ENCODE peak calls at places on chromosomes 16 and 17, in nine cellular contexts. R, M, H, E, J, U, V, B and A are unnamed samples.

GRCh38 chr16:85173981-85174751 is 61.9 kb upstream of the CIBAR2 start:
- DNase-seq in R (peak), M (peak), H (peak), E (no peak), J (no peak), U (peak), V (no peak), B (peak), A (peak)

GRCh38 chr17:80227666-80228065 is 7.4 kb downstream of the SLC26A11 start:
- DNase-seq in R (no peak), M (no peak), H (no peak), E (no peak), J (no peak), U (no peak), V (no peak), B (no peak), A (no peak)

GRCh38 chr16:16004314-16004749 is 54.9 kb downstream of the ABCC1 start:
- DNase-seq in R (peak), M (no peak), H (peak), E (peak), J (no peak), U (peak), V (peak), B (peak), A (no peak)

GRCh38 chr16:58039829-58040495 is 14.4 kb downstream of the MMP15 start:
- DNase-seq in R (no peak), M (no peak), H (no peak), E (no peak), J (no peak), U (no peak), V (no peak), B (no peak), A (no peak)

GRCh38 chr16:27718767-27719445 is 169.0 kb downstream of the KATNIP start:
- DNase-seq in R (no peak), M (no peak), H (no peak), E (no peak), J (peak), U (no peak), V (no peak), B (peak), A (no peak)

GRCh38 chr16:68800257-68800875 is 43.0 kb upstream of the TANGO6 start:
- DNase-seq in R (peak), M (peak), H (peak), E (peak), J (peak), U (peak), V (no peak), B (peak), A (peak)

GRCh38 chr17:1095093-1095852 is 84.5 kb downstream of the ABR start:
- DNase-seq in R (no peak), M (peak), H (no peak), E (no peak), J (no peak), U (no peak), V (no peak), B (no peak), A (no peak)

GRCh38 chr17:12637015-12637414 is 28.7 kb upstream of the MYOCD start:
- DNase-seq in R (peak), M (no peak), H (peak), E (peak), J (no peak), U (peak), V (peak), B (peak), A (peak)

GRCh38 chr17:46883871-46884270 is 32.5 kb downstream of the WNT9B start:
- DNase-seq in R (no peak), M (no peak), H (no peak), E (no peak), J (no peak), U (no peak), V (no peak), B (no peak), A (no peak)

GRCh38 chr17:29619251-29619650 is 3.5 kb downstream of the CORO6 start:
- DNase-seq in R (peak), M (no peak), H (no peak), E (no peak), J (no peak), U (peak), V (no peak), B (peak), A (no peak)

GRCh38 chr17:13939222-13939621 is 130.1 kb upstream of the COX10 start:
- DNase-seq in R (no peak), M (no peak), H (peak), E (no peak), J (no peak), U (no peak), V (no peak), B (no peak), A (no peak)

GRCh38 chr17:63349478-63350000 is 96.6 kb downstream of the CYB561 start:
- DNase-seq in R (peak), M (no peak), H (no peak), E (no peak), J (no peak), U (peak), V (peak), B (no peak), A (no peak)

GRCh38 chr17:16975266-16975651 is 3.3 kb upstream of the TNFRSF13B start:
- DNase-seq in R (no peak), M (no peak), H (no peak), E (no peak), J (no peak), U (no peak), V (no peak), B (no peak), A (no peak)

GRCh38 chr17:28763804-28764266 is 20.0 kb downstream of the TRAF4 start:
- DNase-seq in R (peak), M (peak), H (peak), E (peak), J (peak), U (peak), V (peak), B (peak), A (peak)

GRCh38 chr16:46908540-46909372 is 24.6 kb downstream of the GPT2 start:
- DNase-seq in R (peak), M (peak), H (peak), E (peak), J (no peak), U (peak), V (no peak), B (peak), A (peak)

GRCh38 chr17:31838641-31839225 is 20.3 kb downstream of the COPRS start:
- DNase-seq in R (peak), M (no peak), H (no peak), E (no peak), J (no peak), U (peak), V (no peak), B (no peak), A (no peak)

GRCh38 chr17:57253307-57254065 is 2.8 kb upstream of the MSI2 start:
- DNase-seq in R (no peak), M (no peak), H (no peak), E (no peak), J (no peak), U (no peak), V (no peak), B (no peak), A (no peak)

GRCh38 chr17:58232707-58233156 is 5.7 kb upstream of the LPO start:
- DNase-seq in R (peak), M (no peak), H (peak), E (peak), J (no peak), U (peak), V (peak), B (peak), A (peak)

GRCh38 chr16:20359997-20360396 is 7.5 kb upstream of the UMOD start:
- DNase-seq in R (no peak), M (no peak), H (no peak), E (no peak), J (no peak), U (no peak), V (no peak), B (peak), A (no peak)

GRCh38 chr17:76451480-76451879 is 1.5 kb downstream of the UBE2O start:
- DNase-seq in R (no peak), M (no peak), H (no peak), E (no peak), J (no peak), U (no peak), V (no peak), B (no peak), A (no peak)

GRCh38 chr16:27579086-27579980 is 29.4 kb downstream of the KATNIP start:
- DNase-seq in R (peak), M (no peak), H (no peak), E (peak), J (no peak), U (peak), V (peak), B (no peak), A (peak)

GRCh38 chr16:22373662-22374310 is 633 bp downstream of the CDR2 start:
- DNase-seq in R (peak), M (peak), H (no peak), E (no peak), J (peak), U (no peak), V (no peak), B (peak), A (no peak)

GRCh38 chr16:49181812-49182211 is 99.8 kb downstream of the CBLN1 start:
- DNase-seq in R (no peak), M (no peak), H (no peak), E (no peak), J (no peak), U (no peak), V (no peak), B (peak), A (no peak)

GRCh38 chr16:8686031-8686621 is 11.7 kb downstream of the ABAT start:
- DNase-seq in R (no peak), M (no peak), H (peak), E (no peak), J (no peak), U (no peak), V (no peak), B (no peak), A (no peak)

GRCh38 chr16:15682105-15682570 is 32.1 kb downstream of the NDE1 start:
- DNase-seq in R (peak), M (peak), H (peak), E (peak), J (no peak), U (peak), V (no peak), B (peak), A (peak)

GRCh38 chr16:11405331-11406176 is 60.3 kb downstream of the RMI2 start:
- DNase-seq in R (peak), M (no peak), H (peak), E (no peak), J (no peak), U (peak), V (no peak), B (peak), A (no peak)

GRCh38 chr17:82553210-82553930 is 33.8 kb downstream of the FOXK2 start:
- DNase-seq in R (no peak), M (peak), H (no peak), E (no peak), J (no peak), U (no peak), V (no peak), B (no peak), A (no peak)

GRCh38 chr16:77299395-77299794 is 100.2 kb downstream of the SYCE1L start:
- DNase-seq in R (no peak), M (no peak), H (no peak), E (no peak), J (no peak), U (no peak), V (no peak), B (no peak), A (peak)

GRCh38 chr17:77045441-77046041 is 95.2 kb upstream of the SEC14L1 start:
- DNase-seq in R (no peak), M (no peak), H (peak), E (no peak), J (no peak), U (peak), V (no peak), B (no peak), A (peak)

GRCh38 chr17:281365-281999 is 71.1 kb downstream of the RPH3AL start:
- DNase-seq in R (no peak), M (peak), H (no peak), E (no peak), J (no peak), U (no peak), V (no peak), B (no peak), A (no peak)

GRCh38 chr17:8693328-8693727 is 51.3 kb downstream of the CCDC42 start:
- DNase-seq in R (no peak), M (no peak), H (no peak), E (no peak), J (no peak), U (no peak), V (no peak), B (no peak), A (no peak)

GRCh38 chr17:67377727-67378443 is 804 bp downstream of the PITPNC1 start:
- DNase-seq in R (peak), M (peak), H (peak), E (no peak), J (no peak), U (no peak), V (no peak), B (peak), A (peak)

GRCh38 chr17:47785538-47786123 is 36.0 kb downstream of the OSBPL7 start:
- DNase-seq in R (peak), M (no peak), H (peak), E (no peak), J (no peak), U (peak), V (no peak), B (peak), A (peak)

GRCh38 chr16:24848065-24848464 is 2.3 kb downstream of the SLC5A11 start:
- DNase-seq in R (peak), M (no peak), H (peak), E (no peak), J (no peak), U (peak), V (no peak), B (no peak), A (peak)

GRCh38 chr16:20711277-20711911 is 13.9 kb upstream of the ACSM1 start:
- DNase-seq in R (no peak), M (no peak), H (no peak), E (no peak), J (no peak), U (no peak), V (no peak), B (no peak), A (no peak)

GRCh38 chr17:49515196-49515770 is 20.2 kb downstream of the NGFR start:
- DNase-seq in R (peak), M (peak), H (peak), E (peak), J (peak), U (peak), V (peak), B (no peak), A (peak)

GRCh38 chr17:77465358-77466041 is 324.7 kb downstream of the SEC14L1 start:
- DNase-seq in R (peak), M (no peak), H (peak), E (no peak), J (no peak), U (peak), V (no peak), B (peak), A (no peak)

GRCh38 chr16:70646260-70647241 is at the start of gene IL34:
- DNase-seq in R (peak), M (peak), H (no peak), E (no peak), J (no peak), U (peak), V (peak), B (peak), A (no peak)

GRCh38 chr17:9886141-9886930 is 18.7 kb downstream of the RCVRN start:
- DNase-seq in R (no peak), M (no peak), H (no peak), E (no peak), J (no peak), U (no peak), V (no peak), B (no peak), A (no peak)

GRCh38 chr16:46765050-46765449 is 16.9 kb upstream of the MYLK3 start:
- DNase-seq in R (peak), M (no peak), H (no peak), E (no peak), J (no peak), U (peak), V (no peak), B (no peak), A (peak)

DNA sequence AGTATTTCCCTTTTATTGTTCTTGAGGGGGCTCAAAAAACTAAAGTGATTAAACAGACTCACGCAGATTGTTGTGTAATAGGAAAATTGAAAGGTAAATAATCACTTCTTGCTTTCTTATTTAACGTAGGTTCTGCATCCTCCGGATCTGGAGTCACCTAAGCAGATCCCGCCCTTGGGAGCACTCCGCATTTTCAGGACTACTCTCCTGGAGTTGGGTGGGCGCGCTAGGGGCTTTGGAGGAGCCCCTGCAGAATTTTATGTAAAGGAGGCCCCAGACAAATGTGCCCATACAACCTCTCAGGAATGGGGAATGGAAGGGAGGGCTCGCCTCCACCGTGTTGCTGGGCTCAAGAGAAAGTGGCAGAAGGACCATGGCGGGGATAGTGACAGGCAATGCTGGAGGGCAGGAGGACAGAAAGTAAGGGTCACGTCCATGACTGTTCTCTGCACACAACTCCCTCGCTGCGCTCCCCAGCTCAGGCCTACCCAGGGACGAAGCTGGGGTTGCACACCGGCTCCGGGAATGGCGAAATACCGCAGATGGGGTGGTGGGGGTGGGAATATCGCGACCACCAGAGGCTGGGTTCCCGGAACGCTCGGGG is 8.3 kb downstream of the MT2A start:
- DNase-seq in R (no peak), M (no peak), H (no peak), E (no peak), J (no peak), U (no peak), V (no peak), B (no peak), A (no peak)
- H3K4me3 ChIP-seq in R (peak), M (peak), H (no peak), E (peak), J (peak), U (peak), V (peak), B (no peak), A (peak)

DNA sequence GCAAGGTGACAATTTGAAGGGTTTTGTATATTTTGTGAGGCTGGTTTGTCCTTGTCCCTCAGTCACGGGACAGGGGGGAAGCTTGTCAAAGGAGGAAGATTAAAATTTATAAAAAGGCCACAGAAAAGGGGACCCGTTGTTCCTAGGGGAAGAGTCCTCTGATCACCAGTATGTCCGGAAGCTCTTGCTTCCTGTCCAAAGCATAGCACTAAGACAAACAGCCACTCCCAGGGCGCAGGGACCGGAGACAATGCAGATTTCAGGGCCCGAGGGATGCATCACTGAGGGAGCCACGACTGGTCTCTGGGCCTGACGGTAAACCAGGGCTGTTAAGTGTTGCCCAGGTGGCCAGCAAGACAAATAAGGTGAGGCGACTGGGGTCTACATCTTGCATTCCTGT is 95.2 kb downstream of the MAF start:
- DNase-seq in R (no peak), M (no peak), H (no peak), E (no peak), J (no peak), U (no peak), V (no peak), B (no peak), A (no peak)
- H3K4me3 ChIP-seq in R (no peak), M (no peak), H (no peak), E (no peak), J (no peak), U (no peak), V (no peak), B (no peak), A (no peak)

GRCh38 chr17:54900457-54901229 is at the start of gene TOM1L1:
- DNase-seq in R (peak), M (peak), H (peak), E (peak), J (peak), U (peak), V (no peak), B (peak), A (peak)
- H3K4me3 ChIP-seq in R (peak), M (peak), H (no peak), E (peak), J (peak), U (peak), V (peak), B (peak), A (peak)

DNA sequence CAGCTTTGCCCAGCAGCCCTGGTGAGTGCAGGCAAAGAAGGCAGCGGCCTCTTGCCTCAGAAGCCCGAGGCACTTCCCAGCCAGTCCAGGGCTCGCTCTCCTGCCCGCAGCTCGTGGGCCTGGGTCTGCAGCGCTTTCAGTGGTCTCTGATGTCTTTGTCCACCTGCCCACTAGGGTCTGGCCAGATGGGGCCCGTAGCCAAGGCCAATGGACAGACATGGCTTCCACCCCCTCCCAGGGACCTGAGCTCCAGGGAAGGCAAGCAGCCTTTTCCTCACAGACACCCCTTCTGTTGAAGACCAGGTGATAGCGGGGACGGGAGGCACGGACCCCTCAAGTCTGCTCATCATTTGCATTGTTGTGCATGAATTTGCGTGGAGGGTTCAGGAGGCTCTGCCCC is 33.7 kb upstream of the ZC3H18 start:
- DNase-seq in R (no peak), M (no peak), H (no peak), E (no peak), J (no peak), U (no peak), V (no peak), B (no peak), A (no peak)
- H3K4me3 ChIP-seq in R (no peak), M (no peak), H (no peak), E (no peak), J (no peak), U (no peak), V (no peak), B (no peak), A (no peak)

DNA sequence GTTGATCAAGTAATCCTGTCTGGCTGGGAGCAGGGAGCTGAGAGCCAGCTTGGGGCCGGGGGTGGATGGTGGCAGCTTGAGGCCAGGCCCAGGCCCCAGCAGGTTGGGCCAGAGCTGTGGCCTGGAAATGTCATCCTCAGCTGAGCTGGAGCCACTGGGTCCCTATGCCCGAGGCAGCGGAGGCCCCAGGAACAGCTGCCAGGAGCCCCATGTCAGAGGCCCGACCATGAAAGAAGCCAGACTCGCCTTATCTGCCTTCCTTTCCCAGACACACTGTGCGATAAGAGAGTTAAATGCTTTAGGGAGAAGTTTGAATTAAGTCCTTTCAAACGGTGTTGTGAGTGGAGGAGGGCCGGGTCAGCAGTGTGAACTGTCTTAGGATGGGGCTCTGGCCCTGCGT is 3.5 kb downstream of the SMTNL2 start:
- DNase-seq in R (peak), M (no peak), H (no peak), E (no peak), J (no peak), U (no peak), V (no peak), B (no peak), A (no peak)
- H3K4me3 ChIP-seq in R (no peak), M (no peak), H (no peak), E (no peak), J (no peak), U (no peak), V (no peak), B (no peak), A (no peak)

GRCh38 chr16:66549284-66550131 is at the start of gene TK2:
- DNase-seq in R (peak), M (peak), H (peak), E (peak), J (peak), U (peak), V (peak), B (peak), A (peak)
- H3K4me3 ChIP-seq in R (peak), M (peak), H (peak), E (peak), J (peak), U (peak), V (peak), B (peak), A (peak)